ENCODE peak calls at places on chromosomes 11 and 22, in eight cellular contexts. Z is activated CD8-positive, alpha-beta memory T cell treated with anti-CD3 and anti-CD28 coated beads, Interleukin-2, amount 10 ng/mL, durations not matched to agents 7 days and 5 days; J is Peyer's patch; P is A673; N is NCI-H1930; Q is DMS79; X is stimulated activated CD4-positive, alpha-beta T cell treated with anti-CD3 and anti-CD28 coated beads, Interleukin-4, amount 100 ng/mL, for 1 hour; W is naive thymus-derived CD4-positive, alpha-beta T cell. D is an unnamed sample.

GRCh38 chr11:73759520-73760065 is 1.3 kb downstream of the RAB6A start:
- DNase-seq in W (no peak), P (peak), Z (no peak), Q (no peak), N (no peak), X (no peak), J (no peak), D (no peak)

GRCh38 chr11:120210651-120211521 is at the start of gene OAF:
- DNase-seq in J (peak), W (peak), Z (peak), P (peak), X (peak), N (peak), Q (peak), D (peak)

GRCh38 chr22:49359061-49359460 is 468.6 kb downstream of the BRD1 start:
- DNase-seq in N (no peak), J (no peak), Q (no peak), Z (no peak), P (no peak), W (no peak), X (no peak), D (no peak)

GRCh38 chr22:28759861-28760560 is 12.5 kb upstream of the CCDC117 start:
- DNase-seq in N (peak), P (peak), W (no peak), Q (no peak), Z (no peak), J (no peak), X (no peak), D (peak)

GRCh38 chr11:1025410-1026162 is 10.9 kb downstream of the MUC6 start:
- DNase-seq in N (no peak), Q (no peak), X (no peak), W (no peak), Z (no peak), P (no peak), J (no peak), D (no peak)

GRCh38 chr11:44941286-44942021 is 9.2 kb downstream of the TP53I11 start:
- DNase-seq in N (no peak), Z (no peak), W (no peak), Q (no peak), X (no peak), P (no peak), J (no peak), D (no peak)

GRCh38 chr22:43293661-43294392 is 49.3 kb downstream of the SCUBE1 start:
- DNase-seq in X (no peak), P (no peak), W (no peak), Q (no peak), J (peak), N (no peak), Z (no peak), D (no peak)

GRCh38 chr11:827146-827860 is 416 bp upstream of the CRACR2B start:
- DNase-seq in N (peak), W (no peak), X (no peak), Z (peak), Q (no peak), J (peak), P (no peak), D (no peak)

GRCh38 chr11:119012629-119013170 is 5.4 kb downstream of the RPS25 start:
- DNase-seq in X (no peak), Z (no peak), J (no peak), W (no peak), P (no peak), Q (no peak), N (no peak), D (no peak)

GRCh38 chr11:1871531-1871930 is 18.6 kb downstream of the LSP1 start:
- DNase-seq in J (no peak), Q (no peak), Z (no peak), X (no peak), P (no peak), W (no peak), N (no peak), D (no peak)

D was measured in iPS DF 6.9.